ENCODE peak calls at places on chromosomes 2 and 18, in six cellular contexts. W is iPS DF 6.9, R is upper lobe of right lung, Q is IMR-90, I is hepatocyte, D is left lung. K is an unnamed sample. For H3K4me1 and H3K36me3, the result is how much of the 10 kb centered on the place peaks cover.

GRCh38 chr2:199861116-199861774 is 10.3 kb upstream of the FTCDNL1 start:
- DNase-seq in R (no peak), I (peak), Q (peak), W (no peak), D (no peak), K (no peak)

GRCh38 chr2:191280304-191280703 is 35.1 kb downstream of the MYO1B start:
- DNase-seq in D (no peak), W (peak), R (no peak), Q (no peak), I (no peak), K (no peak)

GRCh38 chr2:224042191-224042696 is 3.2 kb upstream of the SERPINE2 start:
- DNase-seq in I (peak), R (no peak), D (no peak), Q (peak), W (no peak), K (no peak)

GRCh38 chr2:147636238-147636887 is 208.5 kb upstream of the ACVR2A start:
- DNase-seq in D (no peak), R (no peak), W (no peak), Q (peak), I (peak), K (no peak)

GRCh38 chr2:3078684-3079083 is 298.9 kb downstream of the EIPR1 start:
- DNase-seq in D (no peak), R (no peak), W (no peak), I (no peak), Q (no peak), K (no peak)

GRCh38 chr2:152247337-152247695 is 71.8 kb upstream of the STAM2 start:
- DNase-seq in R (no peak), W (no peak), Q (peak), I (no peak), D (no peak), K (no peak)

GRCh38 chr2:47225061-47225783 is 70.1 kb upstream of the STPG4 start:
- DNase-seq in R (no peak), I (peak), D (no peak), Q (peak), W (no peak), K (no peak)

GRCh38 chr2:207770602-207771404 is 1.1 kb upstream of the FZD5 start:
- DNase-seq in D (peak), I (no peak), Q (no peak), R (peak), W (no peak), K (no peak)

GRCh38 chr2:25234756-25235155 is 66.4 kb upstream of the POMC start:
- DNase-seq in D (no peak), W (no peak), Q (no peak), I (no peak), R (no peak), K (no peak)

GRCh38 chr2:174014699-174015070 is 49.5 kb upstream of the SP3 start:
- DNase-seq in R (no peak), Q (no peak), I (no peak), D (no peak), W (no peak), K (no peak)

GRCh38 chr18:67788315-67788714 is 271.8 kb upstream of the DSEL start:
- DNase-seq in D (no peak), I (no peak), Q (no peak), R (no peak), W (no peak), K (no peak)

GRCh38 chr2:210762604-210763588 is 206.5 kb downstream of the CPS1 start:
- DNase-seq in Q (no peak), I (no peak), W (peak), R (no peak), D (no peak), K (no peak)

GRCh38 chr18:31648966-31649429 is 35.4 kb downstream of the B4GALT6 start:
- DNase-seq in W (no peak), I (peak), R (no peak), D (no peak), Q (peak), K (no peak)

DNA sequence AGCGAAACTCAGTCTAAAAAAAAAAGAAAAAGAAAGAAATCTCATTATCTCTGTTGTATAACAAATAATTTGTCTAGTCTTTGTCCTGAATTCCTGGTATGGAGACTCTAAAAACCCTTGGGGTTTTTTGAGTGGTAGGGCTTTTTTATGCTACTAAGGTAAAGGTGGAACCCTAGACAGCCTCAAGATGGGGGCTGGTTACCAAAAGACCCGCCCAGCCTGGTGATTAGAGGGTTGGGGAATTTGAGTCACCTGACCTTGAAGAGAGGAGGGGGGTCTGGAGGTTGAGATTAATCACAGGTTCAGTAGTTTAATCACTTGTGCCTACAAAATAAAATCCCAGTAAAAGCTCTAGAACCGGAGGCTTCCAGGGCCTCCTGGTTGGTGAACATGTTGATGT is 17.6 kb downstream of the SOWAHC start:
- DNase-seq in I (no peak), R (no peak), D (no peak), Q (no peak), W (no peak), K (no peak)
- H3K4me1 ChIP-seq in I (under half), R (under half), D (under half), Q (under half), W (under half), K (under half)

GRCh38 chr18:23106575-23106974 is 28.7 kb upstream of the CABLES1 start:
- DNase-seq in D (no peak), R (no peak), Q (peak), W (no peak), I (peak), K (no peak)
- H3K27ac ChIP-seq in D (no peak), R (no peak), Q (no peak), W (no peak), I (peak), K (no peak)

DNA sequence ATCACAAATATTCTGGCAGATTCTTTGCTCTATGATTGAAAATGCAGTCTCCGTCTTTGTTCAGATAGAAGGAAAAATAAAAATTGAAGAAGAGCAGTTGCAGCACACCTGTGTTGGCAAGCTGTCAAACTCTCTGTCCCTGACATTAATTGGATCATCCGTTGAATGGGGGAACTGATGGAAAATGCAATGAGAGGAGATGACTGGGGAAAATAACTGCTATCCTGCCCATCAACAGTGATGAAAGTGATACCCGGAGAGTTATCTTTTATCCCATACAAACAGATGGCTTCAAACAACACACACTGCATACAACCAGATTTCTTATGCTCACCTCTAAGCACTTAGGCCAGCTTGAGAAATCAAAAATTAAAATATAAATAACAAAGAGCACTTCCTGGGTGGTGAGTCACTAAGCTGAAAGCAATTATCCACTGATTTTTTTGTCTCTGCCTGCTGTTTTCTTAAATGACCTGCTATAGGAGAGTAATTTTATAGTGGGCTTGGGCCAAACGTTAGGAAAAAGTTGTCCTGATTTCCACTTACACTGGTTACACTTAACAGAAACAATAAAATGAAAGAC is 237.6 kb upstream of the RGPD4 start:
- DNase-seq in W (no peak), Q (peak), D (no peak), I (no peak), R (no peak), K (no peak)
- H3K36me3 ChIP-seq in W (under half), Q (under half), D (under half), I (under half), R (under half), K (under half)

GRCh38 chr2:11750917-11751316 is 4.5 kb downstream of the LPIN1 start:
- DNase-seq in D (no peak), R (no peak), W (no peak), I (no peak), Q (no peak), K (no peak)

GRCh38 chr2:11754705-11755026 is 8.2 kb downstream of the LPIN1 start:
- DNase-seq in W (no peak), D (no peak), I (no peak), R (no peak), Q (no peak), K (no peak)

GRCh38 chr2:11753452-11753885 is 7.0 kb downstream of the LPIN1 start:
- DNase-seq in Q (no peak), I (no peak), W (no peak), R (peak), D (peak), K (peak)

GRCh38 chr2:11753886-11754704 is 7.7 kb downstream of the LPIN1 start:
- DNase-seq in W (no peak), I (no peak), R (no peak), Q (peak), D (no peak), K (peak)

GRCh38 chr2:11752906-11753305 is 6.5 kb downstream of the LPIN1 start:
- DNase-seq in R (no peak), D (no peak), Q (no peak), I (no peak), W (no peak), K (no peak)
- H3K4me1 ChIP-seq in R (under half), D (half or more), Q (under half), I (under half), W (under half), K (half or more)

GRCh38 chr2:145034511-145034910 is 514.6 kb upstream of the ZEB2 start:
- DNase-seq in W (no peak), I (no peak), R (no peak), D (no peak), Q (no peak), K (no peak)

GRCh38 chr2:145032791-145033190 is 512.9 kb upstream of the ZEB2 start:
- DNase-seq in Q (no peak), I (no peak), W (no peak), D (no peak), R (no peak), K (no peak)

GRCh38 chr2:145038041-145038525 is 518.2 kb upstream of the ZEB2 start:
- DNase-seq in I (no peak), D (no peak), R (no peak), W (no peak), Q (peak), K (no peak)

GRCh38 chr2:145033438-145033837 is 513.5 kb upstream of the ZEB2 start:
- DNase-seq in I (no peak), R (no peak), W (no peak), Q (no peak), D (no peak), K (no peak)

DNA sequence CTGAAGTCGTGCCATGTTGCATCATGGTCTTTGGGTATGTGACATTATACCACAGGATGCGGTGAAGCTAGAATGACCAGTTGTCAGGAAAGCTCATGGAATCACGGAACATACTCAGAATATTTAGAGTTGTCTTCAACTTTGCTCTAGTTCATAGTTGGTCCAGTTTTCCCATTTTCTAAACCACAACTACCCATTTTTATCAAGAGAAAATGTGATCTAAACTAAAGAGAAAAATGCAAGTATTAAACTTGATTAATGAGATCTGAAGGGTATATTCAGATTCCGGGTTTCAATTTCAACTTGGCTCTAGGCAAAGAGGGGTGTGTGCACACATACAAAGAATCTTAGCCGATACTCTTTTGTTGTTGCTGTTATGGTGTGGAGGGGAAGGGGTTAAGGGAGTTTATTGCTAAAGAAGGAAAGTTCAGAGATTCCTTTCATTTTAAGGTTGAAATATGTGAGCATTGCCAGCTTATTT is 516.5 kb upstream of the ZEB2 start:
- DNase-seq in W (no peak), Q (peak), I (no peak), R (no peak), D (no peak), K (no peak)
- H3K27ac ChIP-seq in W (no peak), Q (peak), I (no peak), R (no peak), D (no peak), K (no peak)

GRCh38 chr2:149002378-149002890 is 36.1 kb upstream of the LYPD6B start:
- DNase-seq in D (no peak), R (no peak), I (no peak), Q (no peak), W (no peak), K (no peak)

GRCh38 chr2:149002891-149003740 is 35.4 kb upstream of the LYPD6B start:
- DNase-seq in R (no peak), D (no peak), Q (no peak), I (no peak), W (no peak), K (no peak)

GRCh38 chr2:149005471-149006077 is 32.9 kb upstream of the LYPD6B start:
- DNase-seq in D (no peak), R (no peak), I (no peak), W (no peak), Q (no peak), K (no peak)

GRCh38 chr2:149006883-149007543 is 31.5 kb upstream of the LYPD6B start:
- DNase-seq in D (no peak), W (no peak), I (no peak), R (no peak), Q (no peak), K (no peak)

DNA sequence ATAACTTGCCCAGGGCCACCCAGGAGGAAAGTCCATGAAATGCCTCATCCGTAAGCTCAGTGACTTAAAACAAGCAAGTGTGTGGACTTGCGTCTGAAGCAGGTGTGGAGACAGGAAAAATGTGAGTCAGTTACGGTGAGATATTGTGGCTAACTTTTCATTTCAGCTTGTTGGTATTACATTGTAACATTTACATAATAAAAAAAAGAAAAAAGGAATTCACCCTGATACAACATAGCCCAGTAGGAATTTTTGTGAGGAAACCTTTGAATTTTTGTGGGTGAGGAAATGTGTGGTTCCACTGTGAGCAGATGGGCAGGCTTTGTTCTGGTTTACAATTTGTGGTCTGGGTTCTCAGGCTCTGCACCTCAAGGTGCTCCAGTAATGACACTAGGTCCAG is 33.7 kb upstream of the LYPD6B start:
- DNase-seq in W (no peak), R (no peak), Q (no peak), I (no peak), D (no peak), K (no peak)
- H3K36me3 ChIP-seq in W (under half), R (under half), Q (under half), I (under half), D (under half), K (under half)

DNA sequence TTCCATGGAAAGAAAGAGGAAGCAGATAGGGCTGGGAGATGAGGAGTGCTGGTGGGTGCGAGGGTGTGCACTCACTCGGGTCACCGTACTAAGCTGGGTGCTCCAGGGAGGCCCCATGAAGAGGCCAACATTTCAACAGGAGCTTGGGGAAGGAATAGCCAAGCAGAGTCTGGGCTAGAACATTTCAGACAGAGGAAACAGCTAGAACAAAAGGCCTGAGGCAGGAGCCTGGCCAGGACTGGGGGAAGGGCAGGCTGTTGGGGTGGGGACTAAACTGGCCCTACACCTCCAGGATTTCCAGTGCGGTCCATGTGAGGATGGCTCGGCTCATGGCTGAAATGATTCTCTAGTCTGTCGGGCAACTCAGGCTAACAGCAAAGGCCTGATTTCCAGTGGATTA is 90.8 kb downstream of the ZFP36L2 start:
- DNase-seq in R (peak), I (peak), Q (no peak), W (no peak), D (no peak), K (no peak)
- H3K4me1 ChIP-seq in R (half or more), I (under half), Q (under half), W (under half), D (half or more), K (half or more)